ENCODE peak calls at places on chromosomes 6 and 20, in five cellular contexts. M is cerebellar nuclear complex; Q is adrenal gland; I is ovary; R is activated CD8-positive, alpha-beta memory T cell treated with anti-CD3 and anti-CD28 coated beads, Interleukin-2, amount 50 U/mL, for 48 hours. T is an unnamed sample.
A peak's percentile ranks its signal among the peaks of the same experiment; 100 is the strongest.

GRCh38 chr6:169627736-169628423 is 73.9 kb downstream of the WDR27 start:
- DNase-seq in M (no peak), Q (no peak), I (no peak), R (no peak), T (no peak)

GRCh38 chr6:21987501-21987957 is 309.3 kb downstream of the PRL start:
- DNase-seq in M (no peak), Q (peak; percentile 59), I (peak; percentile 84), R (no peak), T (peak; percentile 90)

GRCh38 chr6:158253248-158253647 is 59.0 kb upstream of the TULP4 start:
- DNase-seq in M (no peak), Q (no peak), I (no peak), R (no peak), T (no peak)

GRCh38 chr20:57167971-57168693 is 98.3 kb downstream of the BMP7 start:
- DNase-seq in M (no peak), Q (no peak), I (no peak), R (no peak), T (no peak)

GRCh38 chr6:157169186-157169585 is 154.1 kb downstream of the TMEM242 start:
- DNase-seq in M (no peak), Q (no peak), I (no peak), R (no peak), T (no peak)

GRCh38 chr6:34709386-34709785 is 12.8 kb upstream of the ILRUN start:
- DNase-seq in M (no peak), Q (peak; percentile 93), I (peak; percentile 81), R (no peak), T (no peak)

GRCh38 chr6:116847234-116847633 is 18.4 kb upstream of the GPRC6A start:
- DNase-seq in M (no peak), Q (no peak), I (no peak), R (no peak), T (peak; percentile 50)

GRCh38 chr6:46016063-46016608 is 476 bp upstream of the CLIC5 start:
- DNase-seq in M (no peak), Q (no peak), I (no peak), R (no peak), T (no peak)

GRCh38 chr6:36442083-36442670 is 477 bp downstream of the PXT1 start:
- DNase-seq in M (no peak), Q (no peak), I (no peak), R (no peak), T (no peak)

GRCh38 chr20:43040427-43040826 is 149.3 kb downstream of the PTPRT start:
- DNase-seq in M (no peak), Q (peak; percentile 16), I (no peak), R (no peak), T (peak; percentile 36)

GRCh38 chr6:55543633-55544309 is 35.2 kb downstream of the HMGCLL1 start:
- DNase-seq in M (no peak), Q (no peak), I (no peak), R (no peak), T (no peak)

GRCh38 chr6:141203902-141204575 is 928.7 kb upstream of the GJE1 start:
- DNase-seq in M (no peak), Q (no peak), I (no peak), R (no peak), T (peak; percentile 27)

GRCh38 chr20:53128024-53128423 is 155.9 kb downstream of the TSHZ2 start:
- DNase-seq in M (no peak), Q (no peak), I (no peak), R (no peak), T (no peak)

GRCh38 chr6:6469074-6469473 is 119.4 kb upstream of the LY86 start:
- DNase-seq in M (no peak), Q (no peak), I (no peak), R (no peak), T (peak; percentile 60)

GRCh38 chr6:37244430-37245310 is 12.9 kb upstream of the TBC1D22B start:
- DNase-seq in M (no peak), Q (peak; percentile 81), I (peak; percentile 93), R (no peak), T (peak; percentile 87)

GRCh38 chr20:40251284-40251932 is 437.6 kb downstream of the MAFB start:
- DNase-seq in M (no peak), Q (peak; percentile 37), I (no peak), R (no peak), T (peak; percentile 7)

GRCh38 chr6:7085911-7086310 is 21.9 kb upstream of the RREB1 start:
- DNase-seq in M (no peak), Q (peak; percentile 79), I (peak; percentile 48), R (no peak), T (no peak)

GRCh38 chr6:21846541-21847451 is 253.2 kb downstream of the SOX4 start:
- DNase-seq in M (no peak), Q (no peak), I (no peak), R (peak; percentile 46), T (peak; percentile 77)

GRCh38 chr6:56529594-56530191 is 113.0 kb downstream of the DST start:
- DNase-seq in M (no peak), Q (no peak), I (no peak), R (no peak), T (no peak)

GRCh38 chr20:32510601-32511357 is 74.4 kb downstream of the NOL4L start:
- DNase-seq in M (no peak), Q (no peak), I (no peak), R (no peak), T (no peak)

GRCh38 chr6:106586815-106587214 is 42.5 kb downstream of the RTN4IP1 start:
- DNase-seq in M (no peak), Q (no peak), I (no peak), R (no peak), T (no peak)

GRCh38 chr6:163419413-163420314 is 5.1 kb downstream of the QKI start:
- DNase-seq in M (no peak), Q (no peak), I (no peak), R (no peak), T (no peak)

GRCh38 chr6:44731485-44732095 is 344.1 kb downstream of the CDC5L start:
- DNase-seq in M (no peak), Q (no peak), I (no peak), R (no peak), T (no peak)

GRCh38 chr6:92110390-92110789 is 1309.0 kb downstream of the EPHA7 start:
- DNase-seq in M (no peak), Q (no peak), I (no peak), R (no peak), T (peak; percentile 88)

GRCh38 chr20:37179671-37180524 is 550 bp upstream of the MROH8 start:
- DNase-seq in M (no peak), Q (no peak), I (no peak), R (no peak), T (peak; percentile 41)

GRCh38 chr6:168214586-168215104 is 104.9 kb downstream of the DACT2 start:
- DNase-seq in M (no peak), Q (no peak), I (no peak), R (no peak), T (no peak)

GRCh38 chr6:155261146-155261900 is 2.5 kb upstream of the CLDN20 start:
- DNase-seq in M (no peak), Q (no peak), I (no peak), R (no peak), T (no peak)

GRCh38 chr6:121236984-121237383 is 97.3 kb downstream of the TBC1D32 start:
- DNase-seq in M (no peak), Q (no peak), I (no peak), R (no peak), T (no peak)

GRCh38 chr6:73134588-73134987 is 90.7 kb downstream of the KHDC1L start:
- DNase-seq in M (no peak), Q (no peak), I (no peak), R (peak; percentile 67), T (no peak)

GRCh38 chr6:7818480-7819165 is 92.0 kb downstream of the TXNDC5 start:
- DNase-seq in M (no peak), Q (no peak), I (no peak), R (no peak), T (no peak)

GRCh38 chr6:163207984-163208383 is 206.5 kb upstream of the QKI start:
- DNase-seq in M (no peak), Q (no peak), I (no peak), R (no peak), T (no peak)

GRCh38 chr6:154914288-154914687 is 80.8 kb upstream of the TIAM2 start:
- DNase-seq in M (no peak), Q (no peak), I (no peak), R (no peak), T (no peak)

T was measured in MV-4-11.